ENCODE peak calls at places on chromosomes 12 and 14, in five cellular contexts. G is germinal center; H is psoas muscle; A is stimulated activated CD4-positive, alpha-beta T cell treated with anti-CD3 and anti-CD28 coated beads, Interleukin-1b, Interleukin-23, amount 100 ng/mL, for 48 hours; S is activated T-helper 1 cell treated with anti-CD3 and anti-CD28 coated beads, Interleukin-12 subunit alpha, Interleukin-12 subunit beta, Interleukin-2, Interleukin-4 antibody, amounts not matched to agents 30 ng/mL and 10 ng/mL and 1 ng/mL, durations not matched to agents 14 hours and 24 hours and 36 hours. I is an unnamed sample.

GRCh38 chr14:55129086-55129427 is at the start of gene LGALS3:
- DNase-seq in G (no peak), H (peak; percentile 83), A (no peak), S (peak; percentile 40), I (peak; percentile 93)

GRCh38 chr14:90699016-90699415 is 117.2 kb downstream of the TTC7B start:
- DNase-seq in G (no peak), H (no peak), A (no peak), S (no peak), I (no peak)

GRCh38 chr14:68018598-68018997 is 199.0 kb downstream of the RAD51B start:
- DNase-seq in G (no peak), H (no peak), A (no peak), S (no peak), I (no peak)

GRCh38 chr14:49870908-49871307 is 18.3 kb upstream of the NEMF start:
- DNase-seq in G (no peak), H (no peak), A (no peak), S (no peak), I (no peak)

GRCh38 chr12:95694148-95694547 is 96.4 kb downstream of the NTN4 start:
- DNase-seq in G (no peak), H (no peak), A (no peak), S (no peak), I (no peak)

GRCh38 chr14:104147346-104148125 is 9.1 kb downstream of the KIF26A start:
- DNase-seq in G (no peak), H (peak; percentile 50), A (no peak), S (no peak), I (peak; percentile 37)

GRCh38 chr12:18428416-18428815 is 167.1 kb downstream of the PIK3C2G start:
- DNase-seq in G (no peak), H (no peak), A (no peak), S (no peak), I (no peak)

GRCh38 chr12:71160585-71160984 is 2.8 kb upstream of the TSPAN8 start:
- DNase-seq in G (no peak), H (no peak), A (no peak), S (no peak), I (no peak)

GRCh38 chr12:105205322-105206048 is 30.5 kb downstream of the APPL2 start:
- DNase-seq in G (no peak), H (no peak), A (no peak), S (no peak), I (no peak)

GRCh38 chr12:94640134-94640928 is 10.0 kb downstream of the TMCC3 start:
- DNase-seq in G (no peak), H (no peak), A (peak; percentile 62), S (peak; percentile 61), I (no peak)

GRCh38 chr12:64937466-64937865 is 113.0 kb downstream of the TBC1D30 start:
- DNase-seq in G (no peak), H (no peak), A (no peak), S (no peak), I (no peak)

GRCh38 chr12:14905269-14906004 is 19.8 kb upstream of the MGP start:
- DNase-seq in G (no peak), H (no peak), A (no peak), S (no peak), I (peak; percentile 74)

GRCh38 chr14:85214471-85214870 is 315.5 kb upstream of the FLRT2 start:
- DNase-seq in G (no peak), H (no peak), A (no peak), S (no peak), I (no peak)

GRCh38 chr14:31898835-31899528 is 178.1 kb upstream of the ARHGAP5 start:
- DNase-seq in G (peak; percentile 51), H (no peak), A (no peak), S (no peak), I (no peak)

GRCh38 chr12:124786065-124786964 is 77.3 kb downstream of the SCARB1 start:
- DNase-seq in G (no peak), H (peak; percentile 81), A (no peak), S (no peak), I (peak; percentile 89)

GRCh38 chr14:73729556-73730265 is 15.5 kb upstream of the PNMA1 start:
- DNase-seq in G (no peak), H (no peak), A (no peak), S (no peak), I (no peak)

I was measured in Right ventricle myocardium inferior.